ENCODE peak calls at places on chromosomes 3 and 15, in five cellular contexts. R is NCI-H1092 treated with DMSO at 0.1 percent for 48 hours; W is NCI-H2029 treated with DMSO at 0.1 percent for 48 hours; F is activated CD8-positive, alpha-beta T cell treated with anti-CD3 and anti-CD28 coated beads for 36 hours; N is HFFc6. C is an unnamed sample.

GRCh38 chr3:62139957-62140356 is 233.4 kb downstream of the FEZF2 start:
- DNase-seq in N (no peak), R (no peak), F (no peak), W (no peak), C (no peak)

GRCh38 chr3:14633819-14634424 is 17.6 kb upstream of the CCDC174 start:
- DNase-seq in F (peak; percentile 71), W (no peak), R (peak; percentile 7), N (peak; percentile 44), C (no peak)

GRCh38 chr15:74328331-74329056 is 39.0 kb downstream of the CYP11A1 start:
- DNase-seq in N (no peak), F (peak; percentile 35), R (no peak), W (no peak), C (no peak)

GRCh38 chr15:24678485-24678884 is 2.9 kb downstream of the NPAP1 start:
- DNase-seq in R (no peak), W (no peak), F (no peak), N (no peak), C (no peak)

GRCh38 chr3:122843604-122844003 is 48.7 kb downstream of the SLC49A4 start:
- DNase-seq in R (peak; percentile 2), N (no peak), W (no peak), F (no peak), C (no peak)

GRCh38 chr15:69729167-69729748 is 276.6 kb downstream of the RPLP1 start:
- DNase-seq in F (peak; percentile 85), N (no peak), R (no peak), W (no peak), C (no peak)

GRCh38 chr15:71051539-71051938 is 63.7 kb upstream of the THSD4 start:
- DNase-seq in F (no peak), W (no peak), R (no peak), N (peak; percentile 60), C (no peak)

GRCh38 chr3:7876741-7877297 is 624.8 kb upstream of the LMCD1 start:
- DNase-seq in R (no peak), N (no peak), W (no peak), F (peak; percentile 50), C (no peak)

GRCh38 chr3:51686512-51687215 is 15.6 kb downstream of the TEX264 start:
- DNase-seq in F (peak; percentile 95), W (no peak), N (no peak), R (no peak), C (no peak)

GRCh38 chr15:78800189-78800588 is 11.1 kb downstream of the ADAMTS7 start:
- DNase-seq in N (no peak), R (no peak), W (no peak), F (no peak), C (no peak)

GRCh38 chr3:27578032-27578431 is 93.8 kb upstream of the SLC4A7 start:
- DNase-seq in W (no peak), N (peak; percentile 25), F (no peak), R (no peak), C (no peak)

GRCh38 chr15:47027322-47027946 is 689.9 kb upstream of the SEMA6D start:
- DNase-seq in W (no peak), F (no peak), R (peak; percentile 13), N (no peak), C (peak; percentile 57)

GRCh38 chr3:150811984-150812383 is 49.0 kb upstream of the SIAH2 start:
- DNase-seq in W (no peak), N (no peak), F (no peak), R (no peak), C (no peak)

GRCh38 chr3:124032351-124032880 is 40.5 kb upstream of the ROPN1 start:
- DNase-seq in N (no peak), W (peak; percentile 68), R (peak; percentile 96), F (no peak), C (no peak)

GRCh38 chr3:152971880-152972279 is 136.9 kb downstream of the P2RY1 start:
- DNase-seq in N (no peak), W (no peak), F (no peak), R (no peak), C (peak; percentile 45)

GRCh38 chr3:194208701-194209100 is 72.8 kb downstream of the HES1 start:
- DNase-seq in W (no peak), R (no peak), F (no peak), N (no peak), C (no peak)

GRCh38 chr15:64847016-64847415 is 5.3 kb downstream of the PLEKHO2 start:
- DNase-seq in N (no peak), W (no peak), R (no peak), F (no peak), C (no peak)

GRCh38 chr3:156816794-156817741 is 9.1 kb upstream of the LEKR1 start:
- DNase-seq in N (peak; percentile 84), W (peak; percentile 54), F (peak; percentile 89), R (peak; percentile 67), C (peak; percentile 47)

GRCh38 chr15:60480888-60481287 is 1.9 kb upstream of the ICE2 start:
- DNase-seq in W (no peak), F (no peak), N (no peak), R (no peak), C (no peak)

GRCh38 chr15:59691194-59691805 is 2.2 kb upstream of the BNIP2 start:
- DNase-seq in W (no peak), R (peak; percentile 6), N (peak; percentile 34), F (peak; percentile 75), C (peak; percentile 4)

GRCh38 chr15:76863123-76863522 is 42.0 kb downstream of the SCAPER start:
- DNase-seq in N (no peak), R (no peak), F (no peak), W (no peak), C (no peak)

GRCh38 chr15:68252925-68253534 is 23.5 kb upstream of the CLN6 start:
- DNase-seq in N (peak; percentile 70), W (peak; percentile 9), F (peak; percentile 66), R (peak; percentile 69), C (peak; percentile 79)